ENCODE peak calls at places on chromosomes 11 and 22, in ten cellular contexts. C, L, M, R, A, F, P, T, Y and G are unnamed samples. For H3K36me3, the result is how much of the 10 kb centered on the place peaks cover.

GRCh38 chr11:64031001-64031400 is 4.7 kb upstream of the FLRT1 start:
- DNase-seq in C (no peak), L (no peak), M (no peak), R (no peak), A (no peak), F (no peak), P (no peak), T (no peak), Y (no peak), G (no peak)

GRCh38 chr11:3873712-3874349 is 18.4 kb downstream of the STIM1 start:
- DNase-seq in C (no peak), L (no peak), M (no peak), R (no peak), A (no peak), F (no peak), P (no peak), T (no peak), Y (no peak), G (no peak)

GRCh38 chr11:134684576-134684975 is 272.5 kb upstream of the B3GAT1 start:
- DNase-seq in C (no peak), L (no peak), M (no peak), R (no peak), A (peak), F (no peak), P (no peak), T (no peak), Y (no peak), G (no peak)

GRCh38 chr11:64874308-64874707 is 4.1 kb downstream of the EHD1 start:
- DNase-seq in C (peak), L (no peak), M (no peak), R (no peak), A (no peak), F (no peak), P (peak), T (no peak), Y (peak), G (no peak)

GRCh38 chr11:46006418-46007070 is 84.1 kb downstream of the LARGE2 start:
- DNase-seq in C (peak), L (peak), M (no peak), R (peak), A (no peak), F (peak), P (no peak), T (peak), Y (peak), G (peak)

GRCh38 chr11:134686418-134686817 is 274.4 kb upstream of the B3GAT1 start:
- DNase-seq in C (no peak), L (peak), M (no peak), R (no peak), A (no peak), F (peak), P (no peak), T (no peak), Y (no peak), G (no peak)

GRCh38 chr22:29306830-29307657 is 594 bp downstream of the GAS2L1 start:
- DNase-seq in C (no peak), L (peak), M (peak), R (peak), A (peak), F (peak), P (peak), T (peak), Y (peak), G (peak)

GRCh38 chr22:41524283-41524682 is 20.0 kb downstream of the POLR3H start:
- DNase-seq in C (no peak), L (no peak), M (peak), R (no peak), A (peak), F (no peak), P (no peak), T (peak), Y (peak), G (no peak)

GRCh38 chr22:46432164-46433068 is 96.9 kb downstream of the TRMU start:
- DNase-seq in C (peak), L (no peak), M (peak), R (no peak), A (no peak), F (no peak), P (no peak), T (peak), Y (no peak), G (no peak)

GRCh38 chr11:28616566-28616965 is 508.4 kb downstream of the METTL15 start:
- DNase-seq in C (no peak), L (no peak), M (no peak), R (no peak), A (no peak), F (no peak), P (no peak), T (no peak), Y (no peak), G (no peak)

GRCh38 chr22:25749420-25750169 is 7.6 kb downstream of the MYO18B start:
- DNase-seq in C (no peak), L (no peak), M (no peak), R (no peak), A (no peak), F (no peak), P (no peak), T (no peak), Y (no peak), G (no peak)
- H3K4me3 ChIP-seq in C (no peak), L (no peak), M (no peak), R (no peak), A (no peak), F (no peak), P (no peak), T (no peak), Y (no peak), G (no peak)

GRCh38 chr11:115605397-115606222 is 101.4 kb upstream of the CADM1 start:
- DNase-seq in C (no peak), L (no peak), M (no peak), R (no peak), A (no peak), F (no peak), P (no peak), T (no peak), Y (no peak), G (no peak)
- H3K36me3 ChIP-seq in C (under half), L (under half), M (under half), R (under half), A (under half), F (under half), P (under half), T (under half), Y (under half), G (under half)

DNA sequence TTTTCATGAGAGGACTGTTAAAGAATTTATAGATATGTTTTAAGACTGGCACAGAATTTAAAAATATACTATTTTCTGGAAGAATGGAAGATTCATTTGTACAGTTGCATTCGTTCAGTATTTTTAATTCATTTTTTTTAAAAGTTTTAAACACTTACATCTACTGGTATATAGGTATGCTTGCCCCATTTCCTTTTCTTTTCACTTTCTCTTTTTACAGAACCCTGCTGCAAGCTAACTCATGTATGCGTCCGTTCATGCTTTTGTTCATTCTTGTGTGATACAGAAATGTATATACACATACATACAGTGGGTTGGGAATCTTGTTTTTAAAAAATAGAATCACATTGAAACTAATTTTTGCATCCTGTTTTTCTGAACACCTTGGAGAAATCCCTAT is 31.0 kb downstream of the PACS1 start:
- DNase-seq in C (no peak), L (no peak), M (no peak), R (no peak), A (no peak), F (no peak), P (no peak), T (no peak), Y (no peak), G (no peak)
- H3K4me3 ChIP-seq in C (peak), L (no peak), M (no peak), R (no peak), A (no peak), F (no peak), P (peak), T (no peak), Y (no peak), G (no peak)

GRCh38 chr11:68912254-68912653 is 8.6 kb downstream of the IGHMBP2 start:
- DNase-seq in C (no peak), L (no peak), M (no peak), R (no peak), A (no peak), F (peak), P (no peak), T (no peak), Y (no peak), G (no peak)

GRCh38 chr11:68914761-68915160 is 11.1 kb downstream of the IGHMBP2 start:
- DNase-seq in C (no peak), L (no peak), M (peak), R (no peak), A (peak), F (no peak), P (peak), T (no peak), Y (no peak), G (peak)

GRCh38 chr11:68913188-68913587 is 9.5 kb downstream of the IGHMBP2 start:
- DNase-seq in C (no peak), L (no peak), M (no peak), R (no peak), A (no peak), F (no peak), P (no peak), T (no peak), Y (no peak), G (no peak)

GRCh38 chr11:68911731-68912130 is 8.0 kb downstream of the IGHMBP2 start:
- DNase-seq in C (no peak), L (no peak), M (peak), R (no peak), A (peak), F (no peak), P (no peak), T (no peak), Y (no peak), G (no peak)

GRCh38 chr11:68916439-68916838 is 12.7 kb downstream of the IGHMBP2 start:
- DNase-seq in C (no peak), L (no peak), M (peak), R (no peak), A (peak), F (no peak), P (peak), T (no peak), Y (no peak), G (peak)
- H3K36me3 ChIP-seq in C (under half), L (under half), M (under half), R (half or more), A (under half), F (under half), P (half or more), T (under half), Y (under half), G (under half)

GRCh38 chr11:75563501-75563977 is 1.5 kb downstream of the SERPINH1 start:
- DNase-seq in C (no peak), L (no peak), M (no peak), R (no peak), A (no peak), F (peak), P (no peak), T (no peak), Y (no peak), G (no peak)

GRCh38 chr11:75565916-75566762 is 4.1 kb downstream of the SERPINH1 start:
- DNase-seq in C (no peak), L (no peak), M (no peak), R (no peak), A (no peak), F (peak), P (no peak), T (no peak), Y (no peak), G (no peak)

GRCh38 chr11:75566763-75567279 is 4.8 kb downstream of the SERPINH1 start:
- DNase-seq in C (no peak), L (no peak), M (no peak), R (no peak), A (no peak), F (no peak), P (no peak), T (no peak), Y (no peak), G (no peak)

GRCh38 chr11:75563978-75564552 is 2.0 kb downstream of the SERPINH1 start:
- DNase-seq in C (no peak), L (peak), M (peak), R (peak), A (peak), F (peak), P (no peak), T (no peak), Y (peak), G (peak)

GRCh38 chr11:75565221-75565814 is 3.3 kb downstream of the SERPINH1 start:
- DNase-seq in C (no peak), L (no peak), M (peak), R (no peak), A (peak), F (peak), P (no peak), T (no peak), Y (no peak), G (peak)
- H3K4me3 ChIP-seq in C (no peak), L (no peak), M (peak), R (no peak), A (no peak), F (peak), P (no peak), T (no peak), Y (no peak), G (no peak)

DNA sequence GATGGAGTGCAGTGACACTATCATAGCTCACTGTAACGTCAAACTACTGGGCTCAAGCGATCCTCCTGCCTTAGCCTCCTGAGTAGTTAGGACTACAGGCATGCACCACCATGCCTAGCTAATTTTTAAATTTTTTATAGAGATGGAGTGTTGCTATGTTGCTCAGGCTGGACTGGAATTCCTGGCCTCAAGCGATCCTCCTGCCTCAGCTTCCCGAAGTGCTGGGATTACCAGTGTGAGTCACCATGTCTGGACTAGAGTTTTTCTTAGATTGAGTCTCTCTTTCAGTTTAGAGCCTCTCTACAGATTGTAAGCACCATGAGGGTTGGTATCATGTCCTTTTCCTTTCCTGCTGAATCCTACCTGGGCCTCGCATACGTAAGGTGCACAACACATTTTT is 57.3 kb upstream of the ALKBH3 start:
- DNase-seq in C (no peak), L (no peak), M (no peak), R (no peak), A (no peak), F (no peak), P (no peak), T (no peak), Y (no peak), G (no peak)
- H3K36me3 ChIP-seq in C (under half), L (under half), M (under half), R (under half), A (under half), F (under half), P (under half), T (under half), Y (under half), G (under half)